ENCODE peak calls at places on chromosomes 13 and 19, in six cellular contexts. B, X, C, Q, Z and U are unnamed samples.
A peak's percentile ranks its signal among the peaks of the same experiment; 100 is the strongest.

GRCh38 chr13:21034602-21035190 is 26.7 kb downstream of the LATS2 start:
- DNase-seq in Q (no peak), B (no peak), C (no peak), X (no peak), Z (peak; percentile 35), U (no peak)

GRCh38 chr13:81012031-81012430 is 671.1 kb upstream of the SPRY2 start:
- DNase-seq in X (no peak), Z (no peak), Q (no peak), C (no peak), B (no peak), U (no peak)

GRCh38 chr13:75919660-75920199 is 283.6 kb downstream of the LMO7 start:
- DNase-seq in X (no peak), C (no peak), Z (no peak), Q (no peak), B (no peak), U (no peak)

GRCh38 chr13:47896111-47896510 is 105.0 kb downstream of the SUCLA2 start:
- DNase-seq in B (no peak), Z (no peak), C (no peak), Q (no peak), X (no peak), U (no peak)

GRCh38 chr19:6023085-6023682 is 45.2 kb upstream of the RANBP3 start:
- DNase-seq in X (no peak), C (no peak), Q (no peak), B (no peak), Z (no peak), U (no peak)

GRCh38 chr19:50890422-50891252 is 17.4 kb downstream of the KLK2 start:
- DNase-seq in X (no peak), Q (no peak), Z (no peak), B (no peak), C (no peak), U (no peak)

GRCh38 chr13:71252191-71252704 is 614.8 kb downstream of the DACH1 start:
- DNase-seq in B (no peak), Z (no peak), C (no peak), Q (no peak), X (no peak), U (no peak)

GRCh38 chr19:28482221-28482620 is 730.7 kb downstream of the UQCRFS1 start:
- DNase-seq in Z (no peak), Q (no peak), B (no peak), C (no peak), X (no peak), U (no peak)

GRCh38 chr19:13164370-13165090 is 14.3 kb downstream of the IER2 start:
- DNase-seq in C (peak; percentile 47), Z (peak; percentile 92), B (no peak), X (no peak), Q (peak; percentile 75), U (peak; percentile 72)

GRCh38 chr19:32150605-32151004 is 194.8 kb upstream of the ZNF507 start:
- DNase-seq in C (no peak), X (no peak), Q (no peak), B (no peak), Z (no peak), U (no peak)

GRCh38 chr19:17266026-17266425 is 1.2 kb upstream of the BABAM1 start:
- DNase-seq in Z (no peak), C (no peak), X (no peak), Q (no peak), B (no peak), U (no peak)

GRCh38 chr13:37090912-37091311 is 14.6 kb downstream of the CSNK1A1L start:
- DNase-seq in B (no peak), C (no peak), Q (no peak), Z (no peak), X (no peak), U (no peak)

GRCh38 chr19:6676288-6676687 is 6.3 kb upstream of the TNFSF14 start:
- DNase-seq in Z (no peak), B (no peak), C (no peak), Q (no peak), X (no peak), U (no peak)

GRCh38 chr13:30700364-30700763 is 35.0 kb upstream of the ALOX5AP start:
- DNase-seq in X (no peak), Z (no peak), B (no peak), Q (no peak), C (no peak), U (no peak)

GRCh38 chr13:113010510-113010865 is 41.5 kb downstream of the MCF2L start:
- DNase-seq in X (no peak), C (no peak), B (no peak), Z (no peak), Q (no peak), U (no peak)

GRCh38 chr13:102903659-102904407 is 58.0 kb downstream of the ERCC5 start:
- DNase-seq in Q (no peak), C (no peak), Z (peak; percentile 28), X (no peak), B (no peak), U (no peak)

GRCh38 chr19:16628183-16628983 is at the start of gene MED26:
- DNase-seq in C (peak; percentile 96), Z (peak; percentile 98), X (peak; percentile 36), Q (peak; percentile 97), B (peak; percentile 97), U (peak; percentile 96)

GRCh38 chr19:35556025-35556590 is 7.3 kb downstream of the ATP4A start:
- DNase-seq in Q (no peak), X (no peak), B (no peak), C (no peak), Z (no peak), U (no peak)

GRCh38 chr19:35554076-35554475 is 8.7 kb downstream of the TMEM147 start:
- DNase-seq in Q (no peak), X (no peak), Z (no peak), B (no peak), C (no peak), U (no peak)

GRCh38 chr19:35556846-35557538 is 6.5 kb downstream of the ATP4A start:
- DNase-seq in B (no peak), Q (no peak), C (no peak), X (no peak), Z (no peak), U (no peak)

GRCh38 chr19:35553385-35554000 is 8.1 kb downstream of the TMEM147 start:
- DNase-seq in C (no peak), B (no peak), Q (no peak), Z (no peak), X (no peak), U (no peak)

DNA sequence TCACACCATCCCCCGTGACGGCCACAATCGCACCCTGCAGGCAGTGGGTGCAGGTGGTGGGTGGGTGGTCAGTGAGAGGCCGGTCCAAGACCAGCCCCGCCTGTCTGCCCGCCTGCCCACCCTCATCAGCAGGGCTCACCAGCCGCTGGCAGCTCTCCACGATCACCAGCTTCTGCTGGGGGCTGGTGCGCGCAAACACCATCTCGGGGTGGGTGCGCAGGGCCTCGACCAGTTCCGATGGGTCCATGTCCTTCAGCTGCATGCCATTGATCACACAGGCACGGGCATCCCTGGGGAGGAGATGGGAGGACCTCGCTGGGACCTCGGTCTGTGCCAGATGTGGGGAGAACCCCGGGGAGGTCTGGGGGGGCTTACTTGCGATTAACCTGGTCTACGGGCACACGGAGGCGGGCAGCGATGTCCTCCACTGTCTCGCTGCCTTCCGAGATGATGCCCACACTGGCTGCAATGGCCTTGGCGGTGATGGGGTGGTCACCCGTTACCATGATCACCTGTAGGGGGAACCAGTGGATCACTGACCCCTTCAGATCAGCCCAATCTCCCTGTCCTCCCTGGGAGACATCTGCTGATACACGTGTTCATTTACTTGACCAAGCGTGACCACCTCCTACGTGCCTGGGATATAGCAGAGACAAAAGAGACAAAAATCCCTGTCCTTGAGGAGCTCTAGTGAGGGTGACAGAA is 8.0 kb downstream of the ATP4A start:
- DNase-seq in Z (peak; percentile 75), B (no peak), C (no peak), X (no peak), Q (no peak), U (no peak)
- TF ChIP-seq CTCF in Z (peak; percentile 57), B (no peak), C (no peak), X (peak; percentile 88), Q (no peak), U (no peak)

GRCh38 chr19:55483681-55484361 is 1.2 kb upstream of the NAT14 start:
- DNase-seq in Z (no peak), X (no peak), Q (no peak), B (peak; percentile 67), C (no peak), U (no peak)

GRCh38 chr19:55486043-55486970 is 1.3 kb downstream of the NAT14 start:
- DNase-seq in X (no peak), B (peak; percentile 66), Q (no peak), C (no peak), Z (no peak), U (no peak)

GRCh38 chr19:55486971-55487883 is 1.0 kb upstream of the SSC5D start:
- DNase-seq in Q (peak; percentile 60), B (peak; percentile 81), C (no peak), X (no peak), Z (peak; percentile 44), U (no peak)

GRCh38 chr19:55484571-55485438 is at the start of gene NAT14:
- DNase-seq in B (peak; percentile 77), X (no peak), C (peak; percentile 45), Q (peak; percentile 53), Z (peak; percentile 95), U (no peak)

GRCh38 chr19:55485439-55486011 is 537 bp downstream of the NAT14 start:
- DNase-seq in C (no peak), X (no peak), B (peak; percentile 70), Z (no peak), Q (no peak), U (no peak)
- H3K4me1 ChIP-seq in C (peaks cover 41% of the 10 kb centered on the region), X (peaks cover 57% of the 10 kb centered on the region), B (peaks cover 48% of the 10 kb centered on the region), Z (peaks cover 44% of the 10 kb centered on the region), Q (peaks cover 33% of the 10 kb centered on the region), U (peaks cover 5% of the 10 kb centered on the region)

GRCh38 chr13:64723735-64724134 is 2506.4 kb downstream of the PCDH9 start:
- DNase-seq in C (no peak), X (peak; percentile 81), B (no peak), Q (no peak), Z (no peak), U (no peak)
- TF ChIP-seq CTCF in C (no peak), X (no peak), B (no peak), Q (no peak), Z (no peak), U (no peak)

GRCh38 chr19:19385131-19385899 is 20.2 kb upstream of the GATAD2A start:
- DNase-seq in X (peak; percentile 94), C (peak; percentile 100), Z (peak; percentile 100), B (peak; percentile 100), Q (peak; percentile 100), U (peak; percentile 99)
- H3K4me1 ChIP-seq in X (peaks cover 5% of the 10 kb centered on the region), C (peaks cover 66% of the 10 kb centered on the region), Z (no peaks in the 10 kb centered on the region), B (peaks cover 78% of the 10 kb centered on the region), Q (peaks cover 17% of the 10 kb centered on the region), U (peaks cover 7% of the 10 kb centered on the region)

DNA sequence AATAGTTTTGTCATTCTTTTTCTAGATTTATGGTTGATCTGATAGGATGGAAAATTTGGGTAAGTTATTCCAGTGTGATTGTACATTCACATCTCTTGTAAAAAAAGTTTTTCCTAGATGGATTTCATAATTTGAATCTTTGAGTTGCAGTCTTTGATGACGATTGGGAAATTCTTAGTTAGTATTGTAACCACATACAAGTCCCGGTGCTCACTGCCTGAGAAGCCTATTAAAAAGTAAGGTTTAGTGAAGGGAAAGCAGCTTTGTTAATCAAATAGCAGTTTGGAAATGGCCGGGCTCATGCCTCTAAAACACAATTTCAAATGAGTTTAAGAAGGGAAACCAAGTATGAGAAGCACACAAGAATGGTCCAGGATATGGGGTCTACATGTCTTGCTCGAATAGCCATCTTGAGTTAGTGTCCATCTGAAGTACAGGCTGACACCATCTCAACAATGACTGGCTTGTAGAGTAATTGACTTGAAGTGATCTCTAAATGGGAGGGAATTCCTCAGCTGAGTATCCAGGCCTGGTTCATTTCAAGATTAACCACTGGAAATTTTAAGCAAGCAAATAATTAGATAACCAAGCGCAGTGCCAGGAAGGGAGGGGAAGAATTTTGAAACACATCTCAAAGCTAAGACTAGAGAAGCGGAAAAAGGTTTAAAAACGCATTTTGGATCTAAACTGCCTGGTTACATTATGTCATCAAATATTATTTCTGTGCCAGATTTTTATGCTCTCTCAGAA is 1145.6 kb upstream of the MIR17HG start:
- DNase-seq in B (no peak), Q (no peak), X (no peak), Z (no peak), C (no peak), U (no peak)
- TF ChIP-seq CTCF in B (no peak), Q (no peak), X (no peak), Z (no peak), C (no peak), U (no peak)